ENCODE peak calls at places on chromosome 6, in four cellular contexts. C is CD8-positive, alpha-beta T cell; Z is adrenal gland; B is OCI-LY7. Q is an unnamed sample.
A peak's percentile ranks its signal among the peaks of the same experiment; 100 is the strongest.

GRCh38 chr6:157584036-157584435 is 203.0 kb downstream of the ZDHHC14 start:
- DNase-seq in C (no peak), B (no peak), Z (no peak), Q (no peak)

GRCh38 chr6:115001726-115002436 is 659.1 kb upstream of the HS3ST5 start:
- DNase-seq in C (no peak), B (peak; percentile 16), Z (no peak), Q (no peak)

GRCh38 chr6:170152111-170152926 is 138.6 kb downstream of the DLL1 start:
- DNase-seq in B (no peak), C (no peak), Z (peak; percentile 64), Q (no peak)

GRCh38 chr6:5121479-5121878 is 36.3 kb downstream of the PPP1R3G start:
- DNase-seq in Z (peak; percentile 91), B (no peak), C (no peak), Q (no peak)

GRCh38 chr6:33144373-33144772 is 47.9 kb downstream of the COL11A2 start:
- DNase-seq in B (no peak), Z (peak; percentile 33), C (no peak), Q (no peak)

GRCh38 chr6:43708857-43709653 is 21.5 kb upstream of the MRPS18A start:
- DNase-seq in B (no peak), C (no peak), Z (peak; percentile 66), Q (no peak)

GRCh38 chr6:20693466-20694063 is 159.3 kb downstream of the CDKAL1 start:
- DNase-seq in Z (peak; percentile 11), C (no peak), B (no peak), Q (no peak)

GRCh38 chr6:2850480-2851150 is 9.0 kb upstream of the SERPINB1 start:
- DNase-seq in C (no peak), B (no peak), Z (peak; percentile 57), Q (no peak)

GRCh38 chr6:87364602-87365252 is 20.1 kb downstream of the C6orf163 start:
- DNase-seq in Z (no peak), B (no peak), C (no peak), Q (no peak)

GRCh38 chr6:51349866-51350265 is 531.2 kb downstream of the TFAP2B start:
- DNase-seq in C (no peak), Z (no peak), B (no peak), Q (no peak)

GRCh38 chr6:144768676-144769599 is 483.8 kb downstream of the UTRN start:
- DNase-seq in B (no peak), C (no peak), Z (no peak), Q (no peak)

GRCh38 chr6:120378582-120379220 is 955.6 kb downstream of the TBC1D32 start:
- DNase-seq in B (peak; percentile 64), Z (peak; percentile 8), C (no peak), Q (no peak)

GRCh38 chr6:38164671-38165108 is 345.2 kb downstream of the ZFAND3 start:
- DNase-seq in Z (no peak), C (no peak), B (no peak), Q (no peak)

GRCh38 chr6:90411292-90411781 is 114.7 kb upstream of the BACH2 start:
- DNase-seq in C (peak; percentile 45), B (no peak), Z (no peak), Q (no peak)

GRCh38 chr6:74755748-74756147 is 450.1 kb downstream of the COL12A1 start:
- DNase-seq in B (no peak), Z (no peak), C (no peak), Q (no peak)

GRCh38 chr6:97195117-97195516 is 87.9 kb downstream of the MMS22L start:
- DNase-seq in Z (peak; percentile 15), B (no peak), C (no peak), Q (no peak)

GRCh38 chr6:2793491-2794151 is 28.4 kb downstream of the WRNIP1 start:
- DNase-seq in C (peak; percentile 26), B (no peak), Z (no peak), Q (no peak)

GRCh38 chr6:40960784-40961430 is 78.1 kb downstream of the UNC5CL start:
- DNase-seq in B (no peak), C (no peak), Z (no peak), Q (no peak)

GRCh38 chr6:14102330-14102729 is 15.2 kb upstream of the CD83 start:
- DNase-seq in B (no peak), Z (no peak), C (no peak), Q (no peak)

GRCh38 chr6:51049983-51050877 is 231.6 kb downstream of the TFAP2B start:
- DNase-seq in B (no peak), Z (no peak), C (no peak), Q (no peak)

GRCh38 chr6:158654498-158654897 is 4.6 kb downstream of the SYTL3 start:
- DNase-seq in B (no peak), C (no peak), Z (peak; percentile 89), Q (no peak)

GRCh38 chr6:137341721-137342195 is 122.6 kb upstream of the IFNGR1 start:
- DNase-seq in Z (peak; percentile 84), C (peak; percentile 60), B (peak; percentile 47), Q (no peak)

GRCh38 chr6:106502534-106502933 is 126.8 kb downstream of the RTN4IP1 start:
- DNase-seq in C (no peak), B (no peak), Z (no peak), Q (no peak)

GRCh38 chr6:160343144-160343543 is 5.0 kb upstream of the SLC22A3 start:
- DNase-seq in B (no peak), C (no peak), Z (no peak), Q (no peak)

GRCh38 chr6:90168693-90169131 is 127.9 kb downstream of the BACH2 start:
- DNase-seq in Z (no peak), C (no peak), B (no peak), Q (no peak)

GRCh38 chr6:124655856-124656255 is 306.4 kb upstream of the RNF217 start:
- DNase-seq in Z (no peak), B (no peak), C (no peak), Q (no peak)

GRCh38 chr6:124658053-124658452 is 304.2 kb upstream of the RNF217 start:
- DNase-seq in Z (no peak), B (no peak), C (no peak), Q (no peak)

GRCh38 chr6:124660185-124660584 is 302.1 kb upstream of the RNF217 start:
- DNase-seq in C (no peak), Z (no peak), B (no peak), Q (no peak)

GRCh38 chr6:124661231-124661630 is 301.0 kb upstream of the RNF217 start:
- DNase-seq in Z (no peak), B (no peak), C (no peak), Q (no peak)

DNA sequence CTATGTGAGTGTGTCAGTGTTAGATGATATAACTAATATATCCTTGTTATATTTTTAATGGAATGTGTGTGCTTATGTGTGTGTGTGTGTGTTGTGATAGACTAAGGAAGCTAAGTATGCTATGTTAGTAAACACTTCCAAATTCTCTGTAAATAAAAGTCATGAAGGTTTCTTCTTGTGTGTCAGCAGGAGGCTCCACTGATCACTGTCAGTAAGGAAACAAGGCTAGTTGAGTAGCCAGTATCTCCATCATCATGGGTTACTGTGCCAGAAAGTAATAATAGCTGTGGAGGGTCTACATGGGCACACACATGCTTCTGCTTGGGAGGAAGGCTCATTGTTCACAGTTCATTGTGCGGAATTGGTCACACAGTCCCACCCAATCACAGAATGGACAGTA is 302.8 kb upstream of the RNF217 start:
- DNase-seq in Z (no peak), B (peak; percentile 25), C (no peak), Q (no peak)
- TF ChIP-seq CTCF in Z (no peak), B (peak; percentile 43), C (no peak), Q (no peak)

DNA sequence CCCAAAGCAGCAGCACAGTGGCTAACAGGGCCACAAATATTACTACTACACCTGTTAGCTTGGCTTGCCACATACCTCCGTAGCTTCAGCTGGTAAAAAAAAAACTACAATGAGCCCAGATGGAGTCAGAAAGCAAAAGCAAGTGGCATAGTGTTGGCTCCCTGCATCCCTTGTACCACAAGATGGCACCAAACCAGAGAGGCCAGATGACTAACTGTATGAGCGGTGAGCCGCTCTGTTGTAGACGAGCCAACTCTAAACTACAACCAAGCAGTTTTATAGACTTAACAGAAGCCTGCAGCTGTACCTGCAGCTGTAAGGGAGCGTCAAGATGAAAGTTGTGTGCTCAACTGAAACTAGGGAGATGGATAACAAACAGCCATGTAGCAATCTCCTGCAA is 84.5 kb upstream of the MCHR2 start:
- DNase-seq in C (no peak), B (peak; percentile 2), Z (peak; percentile 4), Q (no peak)
- TF ChIP-seq CTCF in C (no peak), B (peak; percentile 57), Z (no peak), Q (peak; percentile 57)

DNA sequence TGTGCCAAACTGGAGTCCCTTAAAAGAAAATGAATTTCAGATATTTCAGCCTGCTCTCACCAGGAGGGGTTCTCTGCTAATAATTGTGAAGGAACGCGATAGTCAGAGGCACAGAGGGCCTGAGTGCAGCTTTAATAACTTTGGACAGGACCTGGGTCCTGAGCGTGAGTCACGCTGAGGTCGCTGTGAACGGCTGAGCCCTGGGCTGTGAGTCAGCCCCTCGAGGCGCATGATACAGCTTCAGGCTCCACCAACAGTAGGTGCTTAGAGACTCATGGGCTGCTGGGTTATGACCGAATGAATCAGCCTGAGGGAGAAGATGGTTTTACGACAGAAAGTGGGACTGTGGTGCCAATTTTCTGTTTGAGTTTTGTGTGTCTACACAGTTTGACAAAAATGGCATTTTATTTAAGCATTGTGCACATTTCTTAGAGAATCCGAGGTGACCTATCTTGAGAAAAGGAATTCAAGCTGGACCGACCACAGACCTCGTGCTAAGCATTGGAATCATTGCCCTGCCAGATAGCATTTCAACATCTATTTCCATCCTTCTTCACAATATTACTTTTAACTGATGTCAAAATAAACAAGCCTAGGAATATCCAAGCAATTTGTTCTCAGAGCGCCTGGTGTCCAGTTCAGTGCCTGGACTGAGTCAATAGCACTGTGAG is 183.0 kb downstream of the THBS2 start:
- DNase-seq in C (no peak), B (no peak), Z (peak; percentile 96), Q (no peak)
- TF ChIP-seq CTCF in C (no peak), B (no peak), Z (no peak), Q (no peak)

GRCh38 chr6:54516331-54516730 is 208.1 kb downstream of the TINAG start:
- DNase-seq in B (no peak), Z (no peak), C (no peak), Q (no peak)

GRCh38 chr6:54519161-54519560 is 210.9 kb downstream of the TINAG start:
- DNase-seq in Z (no peak), B (no peak), C (no peak), Q (no peak)

GRCh38 chr6:54515713-54516112 is 207.5 kb downstream of the TINAG start:
- DNase-seq in B (no peak), Z (no peak), C (no peak), Q (no peak)

GRCh38 chr6:54515013-54515412 is 206.8 kb downstream of the TINAG start:
- DNase-seq in B (no peak), C (no peak), Z (no peak), Q (no peak)
- TF ChIP-seq CTCF in B (no peak), C (no peak), Z (no peak), Q (no peak)